ENCODE peak calls at places on chromosomes 11 and 22, in eight cellular contexts. E, C, W, J, I, D, Y and G are unnamed samples.

GRCh38 chr11:59183768-59184167 is 11.8 kb downstream of the DTX4 start:
- DNase-seq in I (no peak), E (no peak), J (no peak), Y (no peak), D (no peak), W (no peak), C (no peak), G (no peak)

GRCh38 chr11:3162410-3163240 is 2.5 kb downstream of the OSBPL5 start:
- DNase-seq in I (no peak), W (peak; percentile 18), C (no peak), J (no peak), D (no peak), E (no peak), Y (no peak), G (peak; percentile 38)

GRCh38 chr22:24772493-24773220 is 1.9 kb downstream of the PIWIL3 start:
- DNase-seq in Y (peak; percentile 51), D (no peak), J (no peak), E (no peak), C (peak; percentile 50), W (no peak), I (no peak), G (peak; percentile 87)

GRCh38 chr11:130234315-130234714 is 74.7 kb downstream of the ST14 start:
- DNase-seq in W (no peak), Y (no peak), D (no peak), C (no peak), J (no peak), I (no peak), E (no peak), G (no peak)

GRCh38 chr11:34604909-34605308 is 16.0 kb upstream of the EHF start:
- DNase-seq in J (no peak), I (no peak), W (no peak), Y (no peak), C (no peak), D (no peak), E (no peak), G (no peak)

GRCh38 chr22:38731703-38732161 is 24.1 kb downstream of the SUN2 start:
- DNase-seq in W (no peak), E (peak; percentile 70), C (no peak), D (no peak), Y (no peak), I (no peak), J (no peak), G (no peak)

GRCh38 chr11:1573847-1574255 is 1.8 kb upstream of the DUSP8 start:
- DNase-seq in Y (no peak), W (no peak), I (peak; percentile 38), D (peak; percentile 13), E (no peak), J (no peak), C (peak; percentile 53), G (peak; percentile 79)

GRCh38 chr11:133934599-133935550 is 21.9 kb downstream of the IGSF9B start:
- DNase-seq in Y (peak; percentile 81), I (no peak), W (peak; percentile 65), E (no peak), D (no peak), J (no peak), C (peak; percentile 68), G (peak; percentile 66)

GRCh38 chr11:608751-609354 is 6.9 kb downstream of the IRF7 start:
- DNase-seq in J (no peak), C (no peak), W (no peak), D (no peak), Y (no peak), E (no peak), I (no peak), G (no peak)

GRCh38 chr11:108435066-108435465 is 32.3 kb downstream of the C11orf65 start:
- DNase-seq in J (no peak), E (no peak), D (no peak), Y (no peak), C (no peak), W (no peak), I (no peak), G (no peak)

GRCh38 chr22:50192056-50192824 is 6.5 kb downstream of the TRABD start:
- DNase-seq in J (no peak), Y (peak; percentile 31), C (peak; percentile 68), I (no peak), W (no peak), E (no peak), D (no peak), G (no peak)

GRCh38 chr11:18865951-18866350 is 73.3 kb downstream of the MRGPRX1 start:
- DNase-seq in D (no peak), Y (no peak), E (no peak), W (no peak), C (no peak), J (no peak), I (no peak), G (peak; percentile 81)

GRCh38 chr11:102244681-102245409 is 72.4 kb upstream of the BIRC3 start:
- DNase-seq in W (no peak), Y (peak; percentile 95), E (no peak), I (no peak), J (no peak), D (no peak), C (peak; percentile 99), G (no peak)

GRCh38 chr11:44617671-44618461 is 52.4 kb downstream of the CD82 start:
- DNase-seq in J (no peak), Y (no peak), D (peak; percentile 6), C (no peak), W (no peak), E (no peak), I (no peak), G (peak; percentile 42)

GRCh38 chr11:11034476-11034875 is 176.6 kb upstream of the ZBED5 start:
- DNase-seq in I (no peak), D (no peak), C (no peak), E (no peak), W (no peak), J (no peak), Y (no peak), G (no peak)

GRCh38 chr22:26650722-26651421 is 6.5 kb upstream of the MIAT start:
- DNase-seq in C (no peak), D (no peak), J (no peak), E (no peak), Y (no peak), I (no peak), W (no peak), G (no peak)

DNA sequence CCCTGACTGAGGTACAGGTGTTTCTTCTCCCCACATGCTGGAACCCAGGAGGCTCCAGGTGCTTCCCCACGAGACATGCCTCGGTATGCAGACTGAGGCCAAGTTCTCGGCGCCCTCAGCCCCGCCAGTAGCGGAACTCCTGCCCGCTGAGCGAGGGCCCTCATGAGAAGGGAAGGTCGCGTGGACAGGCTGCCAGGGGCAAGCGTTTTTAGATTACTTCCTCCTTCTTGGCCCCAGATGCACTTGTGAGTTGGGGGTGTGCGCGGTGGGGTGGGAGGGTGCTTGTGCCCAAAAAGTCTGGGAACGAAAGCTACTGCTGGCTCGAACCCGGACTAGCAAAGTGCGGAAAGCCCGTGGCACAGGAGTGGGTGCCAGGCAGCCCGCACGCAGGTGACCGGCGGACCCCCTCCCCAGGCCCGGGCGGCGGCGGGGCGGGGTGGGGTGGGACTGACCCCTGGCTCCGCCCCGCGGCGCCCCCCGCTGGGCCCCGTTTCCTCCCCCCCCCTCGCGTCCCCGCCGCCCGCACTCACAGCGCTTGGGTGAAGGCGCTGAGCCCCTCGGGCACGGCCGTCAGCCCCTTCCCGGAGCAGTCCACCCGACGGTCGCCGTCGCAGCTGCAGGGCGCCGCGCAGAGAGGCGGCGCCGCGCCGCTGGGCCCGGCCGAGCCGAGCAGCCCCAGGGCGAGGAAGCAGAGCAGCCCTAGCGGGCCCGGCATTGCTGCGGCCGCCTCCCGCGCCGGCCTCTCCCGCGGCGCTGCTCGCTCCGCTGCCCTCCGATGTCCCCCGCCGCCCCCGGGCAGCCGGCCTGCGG is 797 bp downstream of the LGR4 start:
- DNase-seq in W (peak; percentile 38), I (peak; percentile 16), D (peak; percentile 48), Y (peak; percentile 67), J (peak; percentile 14), E (peak; percentile 56), C (peak; percentile 21), G (peak; percentile 88)
- H3K27ac ChIP-seq in W (peak overlapping the region; percentile 96), I (peak overlapping the region; percentile 33), D (peak overlapping the region; percentile 95), Y (peak overlapping the region; percentile 70), J (peak overlapping the region; percentile 45), E (no peak overlapping the region), C (peak overlapping the region; percentile 27), G (peak overlapping the region; percentile 57)

GRCh38 chr22:46905834-46906233 is 143.4 kb downstream of the TBC1D22A start:
- DNase-seq in C (no peak), Y (no peak), I (no peak), D (no peak), E (no peak), W (no peak), J (no peak), G (no peak)

GRCh38 chr22:46905415-46905814 is 143.0 kb downstream of the TBC1D22A start:
- DNase-seq in W (no peak), D (no peak), I (no peak), C (no peak), Y (no peak), E (no peak), J (no peak), G (no peak)

GRCh38 chr22:46902436-46902835 is 140.0 kb downstream of the TBC1D22A start:
- DNase-seq in D (peak; percentile 1), J (no peak), C (no peak), I (no peak), E (no peak), W (no peak), Y (no peak), G (peak; percentile 50)

GRCh38 chr22:46900549-46900948 is 138.1 kb downstream of the TBC1D22A start:
- DNase-seq in J (no peak), W (no peak), C (no peak), E (no peak), D (no peak), Y (no peak), I (no peak), G (no peak)

GRCh38 chr22:46902998-46903916 is 140.8 kb downstream of the TBC1D22A start:
- DNase-seq in Y (no peak), C (no peak), E (no peak), D (peak; percentile 3), J (no peak), I (no peak), W (no peak), G (peak; percentile 83)
- H3K36me3 ChIP-seq in Y (no peaks in the 10 kb centered on the region), C (no peaks in the 10 kb centered on the region), E (no peaks in the 10 kb centered on the region), D (no peaks in the 10 kb centered on the region), J (no peaks in the 10 kb centered on the region), I (no peaks in the 10 kb centered on the region), W (peaks cover 12% of the 10 kb centered on the region), G (peaks cover 4% of the 10 kb centered on the region)

DNA sequence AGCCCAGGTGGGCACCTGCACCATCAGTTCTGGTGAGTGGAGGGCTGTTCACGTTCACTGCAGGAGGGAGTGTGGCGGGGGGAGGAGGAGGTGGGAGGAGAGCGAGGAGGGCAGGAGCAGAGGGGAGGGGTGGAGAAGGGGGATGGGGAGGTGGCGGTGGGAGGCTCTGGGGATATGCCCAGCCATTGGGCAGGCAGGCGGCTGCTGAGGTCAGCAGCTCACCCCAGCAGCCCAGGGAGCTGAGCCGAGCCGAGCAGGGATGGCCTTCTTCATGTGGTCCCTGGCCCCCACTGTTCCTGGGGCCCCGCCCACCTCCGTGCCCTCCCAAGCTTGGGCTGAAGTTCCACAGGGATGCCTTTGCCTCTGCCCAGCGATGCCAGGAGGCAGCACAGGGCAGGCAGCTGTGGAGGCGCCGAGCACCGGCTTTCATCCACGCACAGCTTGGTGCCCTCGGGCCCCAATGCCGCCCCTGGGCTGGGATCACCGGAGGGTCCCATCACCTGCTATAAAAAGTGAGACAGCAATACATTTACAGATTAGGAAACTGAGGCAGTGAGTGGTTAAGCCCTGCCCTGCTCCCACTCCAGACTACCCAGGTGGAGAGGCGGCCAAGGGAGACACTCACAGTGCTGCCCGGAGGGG is 21.6 kb downstream of the RTN4R start:
- DNase-seq in E (no peak), Y (no peak), I (no peak), D (no peak), J (no peak), C (no peak), W (no peak), G (peak; percentile 75)
- H3K27ac ChIP-seq in E (peak overlapping the region; percentile 78), Y (no peak overlapping the region), I (peak overlapping the region; percentile 78), D (no peak overlapping the region), J (no peak overlapping the region), C (no peak overlapping the region), W (no peak overlapping the region), G (peak overlapping the region; percentile 71)

GRCh38 chr11:65500262-65501004 is 1.6 kb downstream of the MALAT1 start:
- DNase-seq in W (no peak), Y (peak; percentile 79), J (peak; percentile 20), D (peak; percentile 39), I (peak; percentile 45), E (peak; percentile 64), C (peak; percentile 50), G (peak; percentile 61)
- H3K36me3 ChIP-seq in W (peaks cover 52% of the 10 kb centered on the region), Y (peaks cover 64% of the 10 kb centered on the region), J (peaks cover 55% of the 10 kb centered on the region), D (peaks cover 53% of the 10 kb centered on the region), I (peaks cover 49% of the 10 kb centered on the region), E (peaks cover 47% of the 10 kb centered on the region), C (peaks cover 61% of the 10 kb centered on the region), G (peaks cover 57% of the 10 kb centered on the region)